ENCODE peak calls at places on chromosome 22, in eight cellular contexts. W is right atrium auricular region; P is stromal cell of bone marrow; H is retinal pigment epithelial cell; E is smooth muscle cell of the brain vasculature; K is activated CD8-positive, alpha-beta memory T cell treated with anti-CD3 and anti-CD28 coated beads, Interleukin-2, amount 50 U/mL, for 48 hours; A is GM04504; R is upper lobe of right lung. T is an unnamed sample.

GRCh38 chr22:43014062-43014875 is 680 bp downstream of the PACSIN2 start:
- DNase-seq in W (no peak), P (no peak), H (no peak), E (no peak), K (peak), A (no peak), R (peak), T (no peak)

GRCh38 chr22:44620129-44620840 is 81.7 kb upstream of the PRR5 start:
- DNase-seq in W (peak), P (peak), H (peak), E (no peak), K (peak), A (no peak), R (no peak), T (peak)

GRCh38 chr22:38698407-38699094 is 2.2 kb downstream of the JOSD1 start:
- DNase-seq in W (no peak), P (no peak), H (no peak), E (no peak), K (no peak), A (no peak), R (peak), T (no peak)

GRCh38 chr22:23098718-23099524 is 28.6 kb downstream of the GNAZ start:
- DNase-seq in W (no peak), P (no peak), H (no peak), E (no peak), K (no peak), A (no peak), R (no peak), T (no peak)

GRCh38 chr22:25048659-25049657 is 96.4 kb downstream of the KIAA1671 start:
- DNase-seq in W (peak), P (no peak), H (no peak), E (peak), K (peak), A (peak), R (peak), T (peak)

GRCh38 chr22:49326558-49326957 is 501.1 kb downstream of the BRD1 start:
- DNase-seq in W (no peak), P (no peak), H (no peak), E (no peak), K (no peak), A (no peak), R (no peak), T (no peak)

GRCh38 chr22:29481265-29482000 is 1.4 kb downstream of the NEFH start:
- DNase-seq in W (no peak), P (no peak), H (no peak), E (no peak), K (no peak), A (no peak), R (no peak), T (no peak)

GRCh38 chr22:19679476-19680099 is 34.7 kb upstream of the SEPTIN5 start:
- DNase-seq in W (no peak), P (no peak), H (no peak), E (no peak), K (peak), A (no peak), R (peak), T (no peak)

GRCh38 chr22:27809700-27810365 is 8.3 kb upstream of the MN1 start:
- DNase-seq in W (no peak), P (no peak), H (no peak), E (no peak), K (no peak), A (no peak), R (no peak), T (no peak)

GRCh38 chr22:28711820-28712777 is 29.5 kb downstream of the CHEK2 start:
- DNase-seq in W (no peak), P (peak), H (peak), E (peak), K (no peak), A (peak), R (no peak), T (peak)